ENCODE peak calls at places on chromosomes 1 and 21, in ten cellular contexts. H is stimulated activated CD4-positive, alpha-beta T cell treated with anti-CD3 and anti-CD28 coated beads, Interleukin-2, amount 100 ng/mL, for 48 hours; M is tibial nerve; I is PC-9; A is foreskin fibroblast; S is A673; T is WERI-Rb-1; Y is T-helper 22 cell; C is RWPE1; B is fibroblast of mammary gland. N is an unnamed sample.
A peak's percentile ranks its signal among the peaks of the same experiment; 100 is the strongest.

GRCh38 chr21:14736162-14736561 is 190.0 kb upstream of the SAMSN1 start:
- DNase-seq in H (no peak), M (no peak), I (no peak), A (no peak), S (no peak), T (no peak), Y (no peak), C (no peak), B (no peak), N (no peak)

GRCh38 chr1:185653615-185654014 is 80.6 kb upstream of the HMCN1 start:
- DNase-seq in H (no peak), M (no peak), I (no peak), A (no peak), S (no peak), T (no peak), Y (no peak), C (no peak), B (no peak), N (no peak)

GRCh38 chr1:86988835-86989234 is 74.4 kb downstream of the HS2ST1 start:
- DNase-seq in H (no peak), M (no peak), I (no peak), A (no peak), S (no peak), T (no peak), Y (no peak), C (no peak), B (no peak), N (no peak)

GRCh38 chr1:68495968-68496679 is 758 bp downstream of the DEPDC1 start:
- DNase-seq in H (no peak), M (no peak), I (peak; percentile 0), A (peak; percentile 39), S (peak; percentile 10), T (no peak), Y (no peak), C (no peak), B (no peak), N (no peak)

GRCh38 chr1:85603086-85603485 is 22.5 kb downstream of the CCN1 start:
- DNase-seq in H (no peak), M (no peak), I (no peak), A (no peak), S (no peak), T (peak; percentile 54), Y (no peak), C (no peak), B (no peak), N (no peak)

GRCh38 chr1:17687125-17687524 is 68.0 kb upstream of the ACTL8 start:
- DNase-seq in H (no peak), M (no peak), I (no peak), A (peak; percentile 28), S (no peak), T (no peak), Y (no peak), C (no peak), B (peak; percentile 11), N (peak; percentile 14)

GRCh38 chr1:85584923-85585322 is 4.4 kb downstream of the CCN1 start:
- DNase-seq in H (no peak), M (no peak), I (no peak), A (no peak), S (no peak), T (no peak), Y (no peak), C (no peak), B (peak; percentile 75), N (no peak)

GRCh38 chr1:187685338-187685737 is 856.6 kb downstream of the PLA2G4A start:
- DNase-seq in H (no peak), M (no peak), I (no peak), A (peak; percentile 73), S (no peak), T (no peak), Y (no peak), C (peak; percentile 53), B (peak; percentile 59), N (peak; percentile 32)

GRCh38 chr1:177927021-177927596 is 42.7 kb downstream of the SEC16B start:
- DNase-seq in H (no peak), M (no peak), I (no peak), A (peak; percentile 93), S (no peak), T (no peak), Y (no peak), C (peak; percentile 59), B (peak; percentile 92), N (peak; percentile 71)

GRCh38 chr1:201755200-201755599 is 73.8 kb upstream of the IPO9 start:
- DNase-seq in H (no peak), M (no peak), I (no peak), A (no peak), S (no peak), T (no peak), Y (no peak), C (no peak), B (no peak), N (no peak)

GRCh38 chr1:116711061-116711582 is 43.1 kb upstream of the CD2 start:
- DNase-seq in H (no peak), M (no peak), I (peak; percentile 41), A (no peak), S (no peak), T (no peak), Y (no peak), C (peak; percentile 20), B (no peak), N (no peak)

GRCh38 chr1:7552402-7552801 is 218.7 kb upstream of the VAMP3 start:
- DNase-seq in H (no peak), M (no peak), I (no peak), A (no peak), S (no peak), T (no peak), Y (no peak), C (no peak), B (peak; percentile 51), N (no peak)

GRCh38 chr1:236512019-236512418 is 11.8 kb upstream of the LGALS8 start:
- DNase-seq in H (no peak), M (no peak), I (no peak), A (no peak), S (no peak), T (no peak), Y (no peak), C (no peak), B (no peak), N (no peak)

GRCh38 chr1:221761354-221762002 is 19.6 kb upstream of the DUSP10 start:
- DNase-seq in H (no peak), M (no peak), I (no peak), A (no peak), S (no peak), T (no peak), Y (no peak), C (no peak), B (no peak), N (no peak)